ENCODE peak calls at places on chromosomes 13 and 19, in seven cellular contexts. One of them, this sample, is unnamed.
A peak's percentile ranks its signal among the peaks of the same experiment; 100 is the strongest.

GRCh38 chr19:51131780-51132680 is 7.3 kb downstream of the SIGLEC9 start:
- DNase-seq in HuH-7: no peak
- DNase-seq in H1: no peak
- DNase-seq in stimulated activated CD4-positive, alpha-beta T cell treated with anti-CD3 and anti-CD28 coated beads, Interleukin-1b, Interleukin-23, amount 100 ng/mL, for 24 hours: no peak
- DNase-seq in heart right ventricle: peak; percentile 60
- DNase-seq in right cardiac atrium: peak; percentile 87
- DNase-seq in activated T-cell treated with anti-CD3 and anti-CD28 coated beads for 1 hour: no peak
- DNase-seq in this sample: no peak

GRCh38 chr13:54449922-54450321 is 1421.3 kb downstream of the OLFM4 start:
- DNase-seq in HuH-7: peak; percentile 20
- DNase-seq in H1: no peak
- DNase-seq in stimulated activated CD4-positive, alpha-beta T cell treated with anti-CD3 and anti-CD28 coated beads, Interleukin-1b, Interleukin-23, amount 100 ng/mL, for 24 hours: no peak
- DNase-seq in heart right ventricle: no peak
- DNase-seq in right cardiac atrium: no peak
- DNase-seq in activated T-cell treated with anti-CD3 and anti-CD28 coated beads for 1 hour: no peak
- DNase-seq in this sample: no peak

GRCh38 chr19:2922987-2923386 is 21.8 kb downstream of the ZNF77 start:
- DNase-seq in HuH-7: no peak
- DNase-seq in H1: no peak
- DNase-seq in stimulated activated CD4-positive, alpha-beta T cell treated with anti-CD3 and anti-CD28 coated beads, Interleukin-1b, Interleukin-23, amount 100 ng/mL, for 24 hours: no peak
- DNase-seq in heart right ventricle: no peak
- DNase-seq in right cardiac atrium: no peak
- DNase-seq in activated T-cell treated with anti-CD3 and anti-CD28 coated beads for 1 hour: no peak
- DNase-seq in this sample: no peak

GRCh38 chr13:74258951-74259350 is 124.7 kb upstream of the KLF12 start:
- DNase-seq in HuH-7: no peak
- DNase-seq in H1: no peak
- DNase-seq in stimulated activated CD4-positive, alpha-beta T cell treated with anti-CD3 and anti-CD28 coated beads, Interleukin-1b, Interleukin-23, amount 100 ng/mL, for 24 hours: no peak
- DNase-seq in heart right ventricle: no peak
- DNase-seq in right cardiac atrium: no peak
- DNase-seq in activated T-cell treated with anti-CD3 and anti-CD28 coated beads for 1 hour: no peak
- DNase-seq in this sample: no peak

GRCh38 chr13:50676602-50677001 is 166.9 kb downstream of the DLEU7 start:
- DNase-seq in HuH-7: no peak
- DNase-seq in H1: no peak
- DNase-seq in stimulated activated CD4-positive, alpha-beta T cell treated with anti-CD3 and anti-CD28 coated beads, Interleukin-1b, Interleukin-23, amount 100 ng/mL, for 24 hours: no peak
- DNase-seq in heart right ventricle: no peak
- DNase-seq in right cardiac atrium: no peak
- DNase-seq in activated T-cell treated with anti-CD3 and anti-CD28 coated beads for 1 hour: no peak
- DNase-seq in this sample: no peak

GRCh38 chr19:36488118-36488815 is 1.1 kb downstream of the ZNF566 start:
- DNase-seq in HuH-7: no peak
- DNase-seq in H1: no peak
- DNase-seq in stimulated activated CD4-positive, alpha-beta T cell treated with anti-CD3 and anti-CD28 coated beads, Interleukin-1b, Interleukin-23, amount 100 ng/mL, for 24 hours: no peak
- DNase-seq in heart right ventricle: no peak
- DNase-seq in right cardiac atrium: no peak
- DNase-seq in activated T-cell treated with anti-CD3 and anti-CD28 coated beads for 1 hour: no peak
- DNase-seq in this sample: no peak

GRCh38 chr13:111269508-111269907 is 50.9 kb upstream of the TEX29 start:
- DNase-seq in HuH-7: no peak
- DNase-seq in H1: no peak
- DNase-seq in stimulated activated CD4-positive, alpha-beta T cell treated with anti-CD3 and anti-CD28 coated beads, Interleukin-1b, Interleukin-23, amount 100 ng/mL, for 24 hours: no peak
- DNase-seq in heart right ventricle: no peak
- DNase-seq in right cardiac atrium: no peak
- DNase-seq in activated T-cell treated with anti-CD3 and anti-CD28 coated beads for 1 hour: no peak
- DNase-seq in this sample: no peak

GRCh38 chr19:37959665-37960114 is 52.7 kb downstream of the SIPA1L3 start:
- DNase-seq in HuH-7: no peak
- DNase-seq in H1: no peak
- DNase-seq in stimulated activated CD4-positive, alpha-beta T cell treated with anti-CD3 and anti-CD28 coated beads, Interleukin-1b, Interleukin-23, amount 100 ng/mL, for 24 hours: no peak
- DNase-seq in heart right ventricle: no peak
- DNase-seq in right cardiac atrium: no peak
- DNase-seq in activated T-cell treated with anti-CD3 and anti-CD28 coated beads for 1 hour: no peak
- DNase-seq in this sample: no peak

GRCh38 chr19:6260912-6261636 is 18.7 kb downstream of the MLLT1 start:
- DNase-seq in HuH-7: peak; percentile 65
- DNase-seq in H1: peak; percentile 90
- DNase-seq in stimulated activated CD4-positive, alpha-beta T cell treated with anti-CD3 and anti-CD28 coated beads, Interleukin-1b, Interleukin-23, amount 100 ng/mL, for 24 hours: no peak
- DNase-seq in heart right ventricle: no peak
- DNase-seq in right cardiac atrium: peak; percentile 71
- DNase-seq in activated T-cell treated with anti-CD3 and anti-CD28 coated beads for 1 hour: no peak
- DNase-seq in this sample: peak; percentile 45

GRCh38 chr19:14516746-14517438 is 1.3 kb downstream of the DNAJB1 start:
- DNase-seq in HuH-7: no peak
- DNase-seq in H1: no peak
- DNase-seq in stimulated activated CD4-positive, alpha-beta T cell treated with anti-CD3 and anti-CD28 coated beads, Interleukin-1b, Interleukin-23, amount 100 ng/mL, for 24 hours: no peak
- DNase-seq in heart right ventricle: no peak
- DNase-seq in right cardiac atrium: no peak
- DNase-seq in activated T-cell treated with anti-CD3 and anti-CD28 coated beads for 1 hour: no peak
- DNase-seq in this sample: no peak

GRCh38 chr19:49580264-49581006 is at the start of gene NOSIP:
- DNase-seq in HuH-7: peak; percentile 84
- DNase-seq in H1: peak; percentile 95
- DNase-seq in stimulated activated CD4-positive, alpha-beta T cell treated with anti-CD3 and anti-CD28 coated beads, Interleukin-1b, Interleukin-23, amount 100 ng/mL, for 24 hours: peak; percentile 94
- DNase-seq in heart right ventricle: peak; percentile 93
- DNase-seq in right cardiac atrium: peak; percentile 97
- DNase-seq in activated T-cell treated with anti-CD3 and anti-CD28 coated beads for 1 hour: peak; percentile 91
- DNase-seq in this sample: peak; percentile 92

GRCh38 chr19:12773571-12773970 is 1.8 kb downstream of the HOOK2 start:
- DNase-seq in HuH-7: no peak
- DNase-seq in H1: no peak
- DNase-seq in stimulated activated CD4-positive, alpha-beta T cell treated with anti-CD3 and anti-CD28 coated beads, Interleukin-1b, Interleukin-23, amount 100 ng/mL, for 24 hours: no peak
- DNase-seq in heart right ventricle: no peak
- DNase-seq in right cardiac atrium: no peak
- DNase-seq in activated T-cell treated with anti-CD3 and anti-CD28 coated beads for 1 hour: no peak
- DNase-seq in this sample: no peak

GRCh38 chr19:12801466-12802266 is at the start of the genes PRDX2 and THSD8:
- DNase-seq in HuH-7: peak; percentile 80
- DNase-seq in H1: peak; percentile 87
- DNase-seq in stimulated activated CD4-positive, alpha-beta T cell treated with anti-CD3 and anti-CD28 coated beads, Interleukin-1b, Interleukin-23, amount 100 ng/mL, for 24 hours: peak; percentile 69
- DNase-seq in heart right ventricle: peak; percentile 86
- DNase-seq in right cardiac atrium: peak; percentile 93
- DNase-seq in activated T-cell treated with anti-CD3 and anti-CD28 coated beads for 1 hour: peak; percentile 70
- DNase-seq in this sample: no peak

GRCh38 chr13:30792257-30793000 is 57.1 kb downstream of the ALOX5AP start:
- DNase-seq in HuH-7: peak; percentile 38
- DNase-seq in H1: no peak
- DNase-seq in stimulated activated CD4-positive, alpha-beta T cell treated with anti-CD3 and anti-CD28 coated beads, Interleukin-1b, Interleukin-23, amount 100 ng/mL, for 24 hours: no peak
- DNase-seq in heart right ventricle: peak; percentile 71
- DNase-seq in right cardiac atrium: peak; percentile 93
- DNase-seq in activated T-cell treated with anti-CD3 and anti-CD28 coated beads for 1 hour: no peak
- DNase-seq in this sample: no peak

GRCh38 chr13:71879129-71879535 is 12.1 kb upstream of the DACH1 start:
- DNase-seq in HuH-7: no peak
- DNase-seq in H1: no peak
- DNase-seq in stimulated activated CD4-positive, alpha-beta T cell treated with anti-CD3 and anti-CD28 coated beads, Interleukin-1b, Interleukin-23, amount 100 ng/mL, for 24 hours: no peak
- DNase-seq in heart right ventricle: no peak
- DNase-seq in right cardiac atrium: no peak
- DNase-seq in activated T-cell treated with anti-CD3 and anti-CD28 coated beads for 1 hour: no peak
- DNase-seq in this sample: no peak

GRCh38 chr19:8363803-8364771 is at the start of gene ANGPTL4:
- DNase-seq in HuH-7: peak; percentile 79
- DNase-seq in H1: peak; percentile 85
- DNase-seq in stimulated activated CD4-positive, alpha-beta T cell treated with anti-CD3 and anti-CD28 coated beads, Interleukin-1b, Interleukin-23, amount 100 ng/mL, for 24 hours: peak; percentile 69
- DNase-seq in heart right ventricle: peak; percentile 78
- DNase-seq in right cardiac atrium: peak; percentile 93
- DNase-seq in activated T-cell treated with anti-CD3 and anti-CD28 coated beads for 1 hour: peak; percentile 24
- DNase-seq in this sample: no peak

GRCh38 chr19:37970699-37971098 is 63.7 kb downstream of the SIPA1L3 start:
- DNase-seq in HuH-7: no peak
- DNase-seq in H1: no peak
- DNase-seq in stimulated activated CD4-positive, alpha-beta T cell treated with anti-CD3 and anti-CD28 coated beads, Interleukin-1b, Interleukin-23, amount 100 ng/mL, for 24 hours: no peak
- DNase-seq in heart right ventricle: no peak
- DNase-seq in right cardiac atrium: no peak
- DNase-seq in activated T-cell treated with anti-CD3 and anti-CD28 coated beads for 1 hour: no peak
- DNase-seq in this sample: no peak

GRCh38 chr19:45401815-45402468 is 2.9 kb downstream of the PPP1R13L start:
- DNase-seq in HuH-7: no peak
- DNase-seq in H1: no peak
- DNase-seq in stimulated activated CD4-positive, alpha-beta T cell treated with anti-CD3 and anti-CD28 coated beads, Interleukin-1b, Interleukin-23, amount 100 ng/mL, for 24 hours: no peak
- DNase-seq in heart right ventricle: no peak
- DNase-seq in right cardiac atrium: no peak
- DNase-seq in activated T-cell treated with anti-CD3 and anti-CD28 coated beads for 1 hour: no peak
- DNase-seq in this sample: no peak

GRCh38 chr13:23755040-23755439 is 134.2 kb downstream of the MIPEP start:
- DNase-seq in HuH-7: no peak
- DNase-seq in H1: no peak
- DNase-seq in stimulated activated CD4-positive, alpha-beta T cell treated with anti-CD3 and anti-CD28 coated beads, Interleukin-1b, Interleukin-23, amount 100 ng/mL, for 24 hours: no peak
- DNase-seq in heart right ventricle: no peak
- DNase-seq in right cardiac atrium: no peak
- DNase-seq in activated T-cell treated with anti-CD3 and anti-CD28 coated beads for 1 hour: no peak
- DNase-seq in this sample: no peak

GRCh38 chr13:69956343-69956742 is 151.3 kb upstream of the ATXN8OS start:
- DNase-seq in HuH-7: no peak
- DNase-seq in H1: no peak
- DNase-seq in stimulated activated CD4-positive, alpha-beta T cell treated with anti-CD3 and anti-CD28 coated beads, Interleukin-1b, Interleukin-23, amount 100 ng/mL, for 24 hours: no peak
- DNase-seq in heart right ventricle: no peak
- DNase-seq in right cardiac atrium: no peak
- DNase-seq in activated T-cell treated with anti-CD3 and anti-CD28 coated beads for 1 hour: no peak
- DNase-seq in this sample: no peak

GRCh38 chr19:29685326-29685725 is 20.1 kb downstream of the PLEKHF1 start:
- DNase-seq in HuH-7: no peak
- DNase-seq in H1: no peak
- DNase-seq in stimulated activated CD4-positive, alpha-beta T cell treated with anti-CD3 and anti-CD28 coated beads, Interleukin-1b, Interleukin-23, amount 100 ng/mL, for 24 hours: no peak
- DNase-seq in heart right ventricle: no peak
- DNase-seq in right cardiac atrium: peak; percentile 40
- DNase-seq in activated T-cell treated with anti-CD3 and anti-CD28 coated beads for 1 hour: no peak
- DNase-seq in this sample: no peak

GRCh38 chr13:80100636-80101035 is 240.3 kb downstream of the SPRY2 start:
- DNase-seq in HuH-7: no peak
- DNase-seq in H1: no peak
- DNase-seq in stimulated activated CD4-positive, alpha-beta T cell treated with anti-CD3 and anti-CD28 coated beads, Interleukin-1b, Interleukin-23, amount 100 ng/mL, for 24 hours: no peak
- DNase-seq in heart right ventricle: no peak
- DNase-seq in right cardiac atrium: no peak
- DNase-seq in activated T-cell treated with anti-CD3 and anti-CD28 coated beads for 1 hour: no peak
- DNase-seq in this sample: no peak

GRCh38 chr13:102333320-102334181 is 68.3 kb downstream of the FGF14 start:
- DNase-seq in HuH-7: no peak
- DNase-seq in H1: no peak
- DNase-seq in stimulated activated CD4-positive, alpha-beta T cell treated with anti-CD3 and anti-CD28 coated beads, Interleukin-1b, Interleukin-23, amount 100 ng/mL, for 24 hours: no peak
- DNase-seq in heart right ventricle: no peak
- DNase-seq in right cardiac atrium: no peak
- DNase-seq in activated T-cell treated with anti-CD3 and anti-CD28 coated beads for 1 hour: no peak
- DNase-seq in this sample: no peak

GRCh38 chr13:99686944-99687382 is 185.7 kb downstream of the TM9SF2 start:
- DNase-seq in HuH-7: no peak
- DNase-seq in H1: peak; percentile 65
- DNase-seq in stimulated activated CD4-positive, alpha-beta T cell treated with anti-CD3 and anti-CD28 coated beads, Interleukin-1b, Interleukin-23, amount 100 ng/mL, for 24 hours: no peak
- DNase-seq in heart right ventricle: no peak
- DNase-seq in right cardiac atrium: no peak
- DNase-seq in activated T-cell treated with anti-CD3 and anti-CD28 coated beads for 1 hour: no peak
- DNase-seq in this sample: no peak

GRCh38 chr19:42411581-42412178 is 15.5 kb downstream of the LIPE start:
- DNase-seq in HuH-7: no peak
- DNase-seq in H1: no peak
- DNase-seq in stimulated activated CD4-positive, alpha-beta T cell treated with anti-CD3 and anti-CD28 coated beads, Interleukin-1b, Interleukin-23, amount 100 ng/mL, for 24 hours: no peak
- DNase-seq in heart right ventricle: no peak
- DNase-seq in right cardiac atrium: peak; percentile 30
- DNase-seq in activated T-cell treated with anti-CD3 and anti-CD28 coated beads for 1 hour: no peak
- DNase-seq in this sample: no peak

GRCh38 chr13:97359181-97360057 is 74.5 kb upstream of the RAP2A start:
- DNase-seq in HuH-7: peak; percentile 25
- DNase-seq in H1: no peak
- DNase-seq in stimulated activated CD4-positive, alpha-beta T cell treated with anti-CD3 and anti-CD28 coated beads, Interleukin-1b, Interleukin-23, amount 100 ng/mL, for 24 hours: peak; percentile 20
- DNase-seq in heart right ventricle: no peak
- DNase-seq in right cardiac atrium: no peak
- DNase-seq in activated T-cell treated with anti-CD3 and anti-CD28 coated beads for 1 hour: peak; percentile 33
- DNase-seq in this sample: no peak

GRCh38 chr13:59461411-59461810 is 702.3 kb downstream of the DIAPH3 start:
- DNase-seq in HuH-7: no peak
- DNase-seq in H1: no peak
- DNase-seq in stimulated activated CD4-positive, alpha-beta T cell treated with anti-CD3 and anti-CD28 coated beads, Interleukin-1b, Interleukin-23, amount 100 ng/mL, for 24 hours: no peak
- DNase-seq in heart right ventricle: no peak
- DNase-seq in right cardiac atrium: no peak
- DNase-seq in activated T-cell treated with anti-CD3 and anti-CD28 coated beads for 1 hour: no peak
- DNase-seq in this sample: no peak

GRCh38 chr19:53824134-53824611 is at the start of gene NLRP12:
- DNase-seq in HuH-7: no peak
- DNase-seq in H1: no peak
- DNase-seq in stimulated activated CD4-positive, alpha-beta T cell treated with anti-CD3 and anti-CD28 coated beads, Interleukin-1b, Interleukin-23, amount 100 ng/mL, for 24 hours: no peak
- DNase-seq in heart right ventricle: no peak
- DNase-seq in right cardiac atrium: peak; percentile 58
- DNase-seq in activated T-cell treated with anti-CD3 and anti-CD28 coated beads for 1 hour: no peak
- DNase-seq in this sample: no peak

GRCh38 chr13:98598043-98598442 is 21.1 kb upstream of the STK24 start:
- DNase-seq in HuH-7: peak; percentile 11
- DNase-seq in H1: no peak
- DNase-seq in stimulated activated CD4-positive, alpha-beta T cell treated with anti-CD3 and anti-CD28 coated beads, Interleukin-1b, Interleukin-23, amount 100 ng/mL, for 24 hours: no peak
- DNase-seq in heart right ventricle: no peak
- DNase-seq in right cardiac atrium: no peak
- DNase-seq in activated T-cell treated with anti-CD3 and anti-CD28 coated beads for 1 hour: no peak
- DNase-seq in this sample: no peak

GRCh38 chr13:114064516-114065140 is 67.8 kb downstream of the RASA3 start:
- DNase-seq in HuH-7: no peak
- DNase-seq in H1: no peak
- DNase-seq in stimulated activated CD4-positive, alpha-beta T cell treated with anti-CD3 and anti-CD28 coated beads, Interleukin-1b, Interleukin-23, amount 100 ng/mL, for 24 hours: no peak
- DNase-seq in heart right ventricle: no peak
- DNase-seq in right cardiac atrium: peak; percentile 78
- DNase-seq in activated T-cell treated with anti-CD3 and anti-CD28 coated beads for 1 hour: no peak
- DNase-seq in this sample: no peak

GRCh38 chr19:4051175-4052101 is 15.3 kb downstream of the ZBTB7A start:
- DNase-seq in HuH-7: no peak
- DNase-seq in H1: no peak
- DNase-seq in stimulated activated CD4-positive, alpha-beta T cell treated with anti-CD3 and anti-CD28 coated beads, Interleukin-1b, Interleukin-23, amount 100 ng/mL, for 24 hours: no peak
- DNase-seq in heart right ventricle: no peak
- DNase-seq in right cardiac atrium: peak; percentile 54
- DNase-seq in activated T-cell treated with anti-CD3 and anti-CD28 coated beads for 1 hour: no peak
- DNase-seq in this sample: no peak

GRCh38 chr19:36528921-36529518 is 949 bp upstream of the ZNF260 start:
- DNase-seq in HuH-7: peak; percentile 23
- DNase-seq in H1: peak; percentile 43
- DNase-seq in stimulated activated CD4-positive, alpha-beta T cell treated with anti-CD3 and anti-CD28 coated beads, Interleukin-1b, Interleukin-23, amount 100 ng/mL, for 24 hours: peak; percentile 2
- DNase-seq in heart right ventricle: no peak
- DNase-seq in right cardiac atrium: no peak
- DNase-seq in activated T-cell treated with anti-CD3 and anti-CD28 coated beads for 1 hour: peak; percentile 4
- DNase-seq in this sample: peak; percentile 68

GRCh38 chr19:16449330-16449961 is 22.3 kb downstream of the EPS15L1 start:
- DNase-seq in HuH-7: no peak
- DNase-seq in H1: no peak
- DNase-seq in stimulated activated CD4-positive, alpha-beta T cell treated with anti-CD3 and anti-CD28 coated beads, Interleukin-1b, Interleukin-23, amount 100 ng/mL, for 24 hours: no peak
- DNase-seq in heart right ventricle: no peak
- DNase-seq in right cardiac atrium: no peak
- DNase-seq in activated T-cell treated with anti-CD3 and anti-CD28 coated beads for 1 hour: no peak
- DNase-seq in this sample: peak; percentile 53

GRCh38 chr13:27339299-27339698 is 68.7 kb downstream of the RASL11A start:
- DNase-seq in HuH-7: peak; percentile 56
- DNase-seq in H1: peak; percentile 77
- DNase-seq in stimulated activated CD4-positive, alpha-beta T cell treated with anti-CD3 and anti-CD28 coated beads, Interleukin-1b, Interleukin-23, amount 100 ng/mL, for 24 hours: peak; percentile 18
- DNase-seq in heart right ventricle: no peak
- DNase-seq in right cardiac atrium: peak; percentile 60
- DNase-seq in activated T-cell treated with anti-CD3 and anti-CD28 coated beads for 1 hour: peak; percentile 28
- DNase-seq in this sample: no peak

This sample was measured in natural killer cell.